ENCODE peak calls at places on chromosome 1, in nine cellular contexts. O is RPMI7951; S is stimulated activated CD8-positive, alpha-beta memory T cell treated with anti-CD3 and anti-CD28 coated beads, Interleukin-15, amount 100 ng/mL, for 4 hours; V is mesothelial cell of epicardium; A is activated CD8-positive, alpha-beta memory T cell treated with anti-CD3 and anti-CD28 coated beads, Interleukin-2, amount 50 U/mL, for 48 hours; X is NCI-H1105 treated with DMSO at 0.1 percent for 48 hours; M is NCI-H69; N is NB4; G is CD4-positive, alpha-beta memory T cell. U is an unnamed sample.

GRCh38 chr1:66168467-66168887 is 365.5 kb upstream of the SGIP1 start:
- DNase-seq in O (peak), S (no peak), V (no peak), A (no peak), X (no peak), M (no peak), N (no peak), G (no peak), U (no peak)

GRCh38 chr1:7455796-7456568 is 315.1 kb upstream of the VAMP3 start:
- DNase-seq in O (no peak), S (no peak), V (no peak), A (no peak), X (no peak), M (peak), N (no peak), G (no peak), U (no peak)

GRCh38 chr1:56024155-56024554 is 555.2 kb downstream of the PLPP3 start:
- DNase-seq in O (peak), S (no peak), V (no peak), A (no peak), X (no peak), M (no peak), N (no peak), G (no peak), U (no peak)

GRCh38 chr1:204348722-204349121 is 11.0 kb downstream of the PLEKHA6 start:
- DNase-seq in O (peak), S (no peak), V (no peak), A (no peak), X (no peak), M (peak), N (no peak), G (no peak), U (no peak)

GRCh38 chr1:155976062-155976912 is 2.1 kb downstream of the ARHGEF2 start:
- DNase-seq in O (peak), S (peak), V (peak), A (peak), X (peak), M (peak), N (peak), G (peak), U (no peak)

GRCh38 chr1:197199923-197200467 is 53.5 kb upstream of the ASPM start:
- DNase-seq in O (peak), S (no peak), V (no peak), A (no peak), X (no peak), M (peak), N (peak), G (no peak), U (no peak)

GRCh38 chr1:76267631-76268030 is 193.1 kb downstream of the ST6GALNAC3 start:
- DNase-seq in O (peak), S (no peak), V (no peak), A (no peak), X (no peak), M (no peak), N (no peak), G (peak), U (no peak)

GRCh38 chr1:199855580-199855979 is 171.9 kb upstream of the NR5A2 start:
- DNase-seq in O (peak), S (no peak), V (no peak), A (no peak), X (no peak), M (no peak), N (peak), G (no peak), U (no peak)

GRCh38 chr1:38546630-38547029 is 312.9 kb downstream of the RRAGC start:
- DNase-seq in O (peak), S (no peak), V (no peak), A (peak), X (no peak), M (no peak), N (no peak), G (no peak), U (no peak)

GRCh38 chr1:155013632-155014031 is 11.0 kb downstream of the ZBTB7B start:
- DNase-seq in O (no peak), S (no peak), V (no peak), A (peak), X (no peak), M (no peak), N (peak), G (no peak), U (no peak)

GRCh38 chr1:54970901-54971300 is 9.5 kb upstream of the TMEM61 start:
- DNase-seq in O (no peak), S (no peak), V (no peak), A (no peak), X (no peak), M (no peak), N (no peak), G (no peak), U (no peak)

U was measured in osteocyte.